ENCODE peak calls at places on chromosomes 11 and 22, in ten cellular contexts. One of them, this sample, is unnamed.

GRCh38 chr22:43389227-43389836 is 22.5 kb upstream of the MPPED1 start:
- DNase-seq in upper lobe of right lung: no peak
- DNase-seq in GM23248: no peak
- DNase-seq in mammary epithelial cell: no peak
- DNase-seq in right cardiac atrium: no peak
- DNase-seq in WERI-Rb-1: peak; percentile 86
- DNase-seq in AG04450: no peak
- DNase-seq in small intestine: no peak
- DNase-seq in spleen: no peak
- DNase-seq in IMR-90: no peak
- DNase-seq in this sample: no peak

GRCh38 chr22:39598017-39598965 is 27.7 kb downstream of the CACNA1I start:
- DNase-seq in mammary epithelial cell: peak; percentile 43
- DNase-seq in AG04450: no peak
- DNase-seq in small intestine: peak; percentile 83
- DNase-seq in spleen: peak; percentile 84
- DNase-seq in upper lobe of right lung: peak; percentile 83
- DNase-seq in right cardiac atrium: no peak
- DNase-seq in WERI-Rb-1: no peak
- DNase-seq in GM23248: peak; percentile 25
- DNase-seq in IMR-90: no peak
- DNase-seq in this sample: no peak

GRCh38 chr11:6129634-6130033 is 22.1 kb downstream of the OR56B4 start:
- DNase-seq in right cardiac atrium: no peak
- DNase-seq in IMR-90: no peak
- DNase-seq in upper lobe of right lung: no peak
- DNase-seq in AG04450: no peak
- DNase-seq in small intestine: no peak
- DNase-seq in GM23248: no peak
- DNase-seq in WERI-Rb-1: no peak
- DNase-seq in mammary epithelial cell: no peak
- DNase-seq in spleen: no peak
- DNase-seq in this sample: no peak

GRCh38 chr22:33838644-33839043 is 81.6 kb downstream of the LARGE1 start:
- DNase-seq in AG04450: no peak
- DNase-seq in upper lobe of right lung: no peak
- DNase-seq in right cardiac atrium: no peak
- DNase-seq in spleen: no peak
- DNase-seq in GM23248: no peak
- DNase-seq in small intestine: no peak
- DNase-seq in mammary epithelial cell: no peak
- DNase-seq in WERI-Rb-1: no peak
- DNase-seq in IMR-90: no peak
- DNase-seq in this sample: no peak

GRCh38 chr22:18032455-18033101 is 8.2 kb upstream of the MICAL3 start:
- DNase-seq in IMR-90: peak; percentile 83
- DNase-seq in mammary epithelial cell: peak; percentile 96
- DNase-seq in AG04450: no peak
- DNase-seq in right cardiac atrium: no peak
- DNase-seq in GM23248: peak; percentile 95
- DNase-seq in upper lobe of right lung: no peak
- DNase-seq in WERI-Rb-1: peak; percentile 37
- DNase-seq in spleen: no peak
- DNase-seq in small intestine: peak; percentile 68
- DNase-seq in this sample: peak; percentile 92

GRCh38 chr22:30313527-30314385 is 13.0 kb downstream of the TBC1D10A start:
- DNase-seq in AG04450: no peak
- DNase-seq in small intestine: peak; percentile 28
- DNase-seq in IMR-90: no peak
- DNase-seq in upper lobe of right lung: no peak
- DNase-seq in spleen: no peak
- DNase-seq in mammary epithelial cell: peak; percentile 32
- DNase-seq in GM23248: no peak
- DNase-seq in WERI-Rb-1: no peak
- DNase-seq in right cardiac atrium: no peak
- DNase-seq in this sample: no peak

GRCh38 chr22:28222976-28223375 is 303.9 kb upstream of the PITPNB start:
- DNase-seq in upper lobe of right lung: no peak
- DNase-seq in spleen: no peak
- DNase-seq in IMR-90: peak; percentile 64
- DNase-seq in AG04450: no peak
- DNase-seq in GM23248: peak; percentile 57
- DNase-seq in small intestine: no peak
- DNase-seq in WERI-Rb-1: no peak
- DNase-seq in right cardiac atrium: no peak
- DNase-seq in mammary epithelial cell: no peak
- DNase-seq in this sample: no peak

GRCh38 chr22:33465554-33465953 is 407.4 kb upstream of the SYN3 start:
- DNase-seq in AG04450: no peak
- DNase-seq in WERI-Rb-1: no peak
- DNase-seq in small intestine: no peak
- DNase-seq in right cardiac atrium: no peak
- DNase-seq in mammary epithelial cell: no peak
- DNase-seq in IMR-90: no peak
- DNase-seq in spleen: no peak
- DNase-seq in upper lobe of right lung: no peak
- DNase-seq in GM23248: no peak
- DNase-seq in this sample: no peak

DNA sequence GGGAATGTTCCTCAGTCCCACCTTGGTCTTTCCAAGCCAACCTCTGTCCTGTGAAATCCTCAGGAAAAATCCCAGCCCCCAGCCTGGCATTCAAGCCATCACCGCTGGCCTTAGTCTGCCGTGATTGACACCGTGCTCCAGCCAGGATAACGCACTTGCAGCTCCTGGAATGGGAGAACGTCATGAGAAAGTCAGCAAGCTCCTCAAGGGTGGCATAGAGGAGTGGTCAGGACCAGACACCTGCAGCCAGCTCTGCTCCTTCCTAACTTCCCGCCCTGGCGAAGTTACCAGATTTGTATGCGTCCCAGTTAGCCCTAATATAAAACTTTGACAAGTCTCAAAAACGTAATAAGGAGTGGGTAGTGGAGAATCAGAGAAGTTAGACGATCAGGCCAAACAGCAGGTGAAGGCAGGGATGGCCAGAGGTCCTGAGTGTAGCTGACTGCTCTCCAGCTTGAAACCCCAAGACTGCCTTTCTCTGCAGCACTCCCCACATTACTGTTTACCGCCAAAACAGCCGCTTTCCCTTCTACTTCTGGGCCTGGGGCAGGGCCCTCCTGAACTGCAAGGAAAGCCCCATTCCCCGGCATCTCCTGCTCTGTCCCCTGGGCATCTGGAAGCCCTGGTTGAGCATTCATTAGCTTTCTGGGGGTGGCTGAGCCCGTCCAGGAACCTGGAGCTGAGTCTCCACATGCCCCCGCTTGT is 1.3 kb upstream of the DKK3 start:
- DNase-seq in spleen: no peak
- DNase-seq in WERI-Rb-1: no peak
- DNase-seq in small intestine: no peak
- DNase-seq in mammary epithelial cell: no peak
- DNase-seq in right cardiac atrium: no peak
- DNase-seq in IMR-90: no peak
- DNase-seq in GM23248: no peak
- DNase-seq in upper lobe of right lung: no peak
- DNase-seq in AG04450: no peak
- DNase-seq in this sample: no peak
- H3K4me3 ChIP-seq in spleen: peak overlapping the region; percentile 72
- H3K4me3 ChIP-seq in WERI-Rb-1: peak overlapping the region; percentile 43
- H3K4me3 ChIP-seq in small intestine: no peak overlapping the region
- H3K4me3 ChIP-seq in mammary epithelial cell: peak overlapping the region; percentile 42
- H3K4me3 ChIP-seq in right cardiac atrium: peak overlapping the region; percentile 71
- H3K4me3 ChIP-seq in IMR-90: peak overlapping the region; percentile 49
- H3K4me3 ChIP-seq in GM23248: no peak overlapping the region
- H3K4me3 ChIP-seq in upper lobe of right lung: peak overlapping the region; percentile 16
- H3K4me3 ChIP-seq in AG04450: peak overlapping the region; percentile 54
- H3K4me3 ChIP-seq in this sample: peak overlapping the region; percentile 31

GRCh38 chr11:36381005-36381350 is 84.9 kb downstream of the PRR5L start:
- DNase-seq in small intestine: no peak
- DNase-seq in AG04450: no peak
- DNase-seq in right cardiac atrium: no peak
- DNase-seq in WERI-Rb-1: no peak
- DNase-seq in mammary epithelial cell: no peak
- DNase-seq in IMR-90: no peak
- DNase-seq in upper lobe of right lung: no peak
- DNase-seq in GM23248: no peak
- DNase-seq in spleen: no peak
- DNase-seq in this sample: no peak

GRCh38 chr11:36377759-36378553 is 81.9 kb downstream of the PRR5L start:
- DNase-seq in upper lobe of right lung: no peak
- DNase-seq in spleen: no peak
- DNase-seq in mammary epithelial cell: no peak
- DNase-seq in small intestine: no peak
- DNase-seq in GM23248: no peak
- DNase-seq in IMR-90: no peak
- DNase-seq in AG04450: no peak
- DNase-seq in right cardiac atrium: no peak
- DNase-seq in WERI-Rb-1: no peak
- DNase-seq in this sample: no peak

GRCh38 chr11:36379653-36380052 is 83.6 kb downstream of the PRR5L start:
- DNase-seq in GM23248: no peak
- DNase-seq in mammary epithelial cell: no peak
- DNase-seq in spleen: no peak
- DNase-seq in AG04450: no peak
- DNase-seq in right cardiac atrium: no peak
- DNase-seq in small intestine: no peak
- DNase-seq in WERI-Rb-1: no peak
- DNase-seq in upper lobe of right lung: no peak
- DNase-seq in IMR-90: no peak
- DNase-seq in this sample: no peak

GRCh38 chr11:36383200-36383599 is 87.1 kb downstream of the PRR5L start:
- DNase-seq in AG04450: no peak
- DNase-seq in WERI-Rb-1: no peak
- DNase-seq in mammary epithelial cell: no peak
- DNase-seq in right cardiac atrium: no peak
- DNase-seq in spleen: no peak
- DNase-seq in GM23248: no peak
- DNase-seq in IMR-90: no peak
- DNase-seq in small intestine: no peak
- DNase-seq in upper lobe of right lung: no peak
- DNase-seq in this sample: no peak

GRCh38 chr11:36380296-36381004 is 84.4 kb downstream of the PRR5L start:
- DNase-seq in AG04450: no peak
- DNase-seq in right cardiac atrium: no peak
- DNase-seq in WERI-Rb-1: no peak
- DNase-seq in spleen: no peak
- DNase-seq in GM23248: no peak
- DNase-seq in small intestine: no peak
- DNase-seq in IMR-90: no peak
- DNase-seq in upper lobe of right lung: no peak
- DNase-seq in mammary epithelial cell: no peak
- DNase-seq in this sample: no peak
- H3K27me3 ChIP-seq in AG04450: no peaks in the 10 kb centered on the region
- H3K27me3 ChIP-seq in right cardiac atrium: no peaks in the 10 kb centered on the region
- H3K27me3 ChIP-seq in WERI-Rb-1: no peaks in the 10 kb centered on the region
- H3K27me3 ChIP-seq in spleen: peaks cover 10% of the 10 kb centered on the region
- H3K27me3 ChIP-seq in GM23248: no peaks in the 10 kb centered on the region
- H3K27me3 ChIP-seq in small intestine: no peaks in the 10 kb centered on the region
- H3K27me3 ChIP-seq in IMR-90: no peaks in the 10 kb centered on the region
- H3K27me3 ChIP-seq in upper lobe of right lung: peaks cover 11% of the 10 kb centered on the region
- H3K27me3 ChIP-seq in mammary epithelial cell: no peaks in the 10 kb centered on the region
- H3K27me3 ChIP-seq in this sample: peaks cover 45% of the 10 kb centered on the region

GRCh38 chr11:65593518-65594414 is 1.8 kb downstream of the KCNK7 start:
- DNase-seq in AG04450: no peak
- DNase-seq in IMR-90: no peak
- DNase-seq in mammary epithelial cell: no peak
- DNase-seq in small intestine: no peak
- DNase-seq in upper lobe of right lung: no peak
- DNase-seq in right cardiac atrium: peak; percentile 83
- DNase-seq in GM23248: no peak
- DNase-seq in spleen: no peak
- DNase-seq in WERI-Rb-1: peak; percentile 57
- DNase-seq in this sample: no peak

GRCh38 chr11:65594991-65595920 is at the start of gene KCNK7:
- DNase-seq in WERI-Rb-1: no peak
- DNase-seq in upper lobe of right lung: no peak
- DNase-seq in right cardiac atrium: peak; percentile 71
- DNase-seq in small intestine: no peak
- DNase-seq in mammary epithelial cell: no peak
- DNase-seq in GM23248: no peak
- DNase-seq in IMR-90: no peak
- DNase-seq in AG04450: no peak
- DNase-seq in spleen: no peak
- DNase-seq in this sample: no peak

GRCh38 chr11:65596520-65596919 is 920 bp upstream of the KCNK7 start:
- DNase-seq in AG04450: no peak
- DNase-seq in upper lobe of right lung: no peak
- DNase-seq in small intestine: no peak
- DNase-seq in GM23248: no peak
- DNase-seq in mammary epithelial cell: no peak
- DNase-seq in right cardiac atrium: no peak
- DNase-seq in IMR-90: no peak
- DNase-seq in WERI-Rb-1: no peak
- DNase-seq in spleen: no peak
- DNase-seq in this sample: no peak

GRCh38 chr11:65598258-65598699 is 2.7 kb upstream of the KCNK7 start:
- DNase-seq in spleen: no peak
- DNase-seq in mammary epithelial cell: no peak
- DNase-seq in GM23248: no peak
- DNase-seq in WERI-Rb-1: no peak
- DNase-seq in small intestine: no peak
- DNase-seq in IMR-90: no peak
- DNase-seq in right cardiac atrium: no peak
- DNase-seq in AG04450: no peak
- DNase-seq in upper lobe of right lung: no peak
- DNase-seq in this sample: no peak

GRCh38 chr11:65595921-65596281 is 301 bp upstream of the KCNK7 start:
- DNase-seq in AG04450: no peak
- DNase-seq in upper lobe of right lung: no peak
- DNase-seq in spleen: no peak
- DNase-seq in right cardiac atrium: no peak
- DNase-seq in GM23248: no peak
- DNase-seq in small intestine: no peak
- DNase-seq in mammary epithelial cell: no peak
- DNase-seq in IMR-90: no peak
- DNase-seq in WERI-Rb-1: no peak
- DNase-seq in this sample: no peak
- H3K9me3 ChIP-seq in AG04450: no peaks in the 10 kb centered on the region
- H3K9me3 ChIP-seq in upper lobe of right lung: no peaks in the 10 kb centered on the region
- H3K9me3 ChIP-seq in spleen: no peaks in the 10 kb centered on the region
- H3K9me3 ChIP-seq in right cardiac atrium: no peaks in the 10 kb centered on the region
- H3K9me3 ChIP-seq in GM23248: no peaks in the 10 kb centered on the region
- H3K9me3 ChIP-seq in small intestine: no peaks in the 10 kb centered on the region
- H3K9me3 ChIP-seq in mammary epithelial cell: no peaks in the 10 kb centered on the region
- H3K9me3 ChIP-seq in IMR-90: no peaks in the 10 kb centered on the region
- H3K9me3 ChIP-seq in WERI-Rb-1: no peaks in the 10 kb centered on the region
- H3K9me3 ChIP-seq in this sample: no peaks in the 10 kb centered on the region

DNA sequence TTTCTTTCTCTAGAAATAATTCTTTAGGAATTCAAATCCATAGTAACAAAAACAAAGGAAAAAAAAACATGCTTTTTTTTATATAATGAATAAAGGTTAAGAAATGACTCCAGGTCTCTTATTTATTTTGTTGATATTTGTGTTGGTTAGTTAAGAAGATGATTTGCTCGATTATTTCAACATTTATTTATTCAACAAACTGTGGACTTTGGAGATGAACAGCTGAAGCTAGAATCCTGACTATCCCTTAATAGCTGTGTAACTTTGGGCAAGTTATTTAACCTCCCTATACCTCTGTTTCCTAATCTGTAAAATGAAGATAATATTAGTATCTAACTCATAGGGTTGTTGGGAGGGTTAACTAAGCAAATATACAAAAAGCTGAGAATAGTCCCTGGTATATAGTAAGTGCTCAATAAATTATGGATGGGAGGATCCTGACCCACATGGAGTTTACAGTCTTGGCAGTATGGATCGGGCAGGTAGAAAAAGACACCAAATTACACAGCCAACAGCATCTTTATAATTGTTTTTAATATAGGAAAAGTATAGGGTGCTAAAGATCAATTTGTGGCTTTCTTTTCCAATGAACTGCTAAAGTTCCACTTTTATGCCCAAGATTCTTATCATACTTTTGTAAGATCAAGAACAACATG is 1.4 kb upstream of the CAT start:
- DNase-seq in WERI-Rb-1: no peak
- DNase-seq in spleen: no peak
- DNase-seq in mammary epithelial cell: no peak
- DNase-seq in small intestine: no peak
- DNase-seq in AG04450: no peak
- DNase-seq in right cardiac atrium: no peak
- DNase-seq in IMR-90: no peak
- DNase-seq in GM23248: no peak
- DNase-seq in upper lobe of right lung: no peak
- DNase-seq in this sample: no peak
- H3K4me3 ChIP-seq in WERI-Rb-1: no peak overlapping the region
- H3K4me3 ChIP-seq in spleen: peak overlapping the region; percentile 88
- H3K4me3 ChIP-seq in mammary epithelial cell: no peak overlapping the region
- H3K4me3 ChIP-seq in small intestine: no peak overlapping the region
- H3K4me3 ChIP-seq in AG04450: no peak overlapping the region
- H3K4me3 ChIP-seq in right cardiac atrium: no peak overlapping the region
- H3K4me3 ChIP-seq in IMR-90: no peak overlapping the region
- H3K4me3 ChIP-seq in GM23248: peak overlapping the region; percentile 81
- H3K4me3 ChIP-seq in upper lobe of right lung: peak overlapping the region; percentile 75
- H3K4me3 ChIP-seq in this sample: no peak overlapping the region